ENCODE peak calls at places on chromosomes 7 and 10, in seven cellular contexts. Z, F, R, Y, X, S and L are unnamed samples. For H3K4me1, the result is how much of the 10 kb centered on the place peaks cover.

GRCh38 chr7:19107392-19108147 is 9.9 kb downstream of the TWIST1 start:
- DNase-seq in Y (peak), S (peak), Z (no peak), R (no peak), F (no peak), X (peak), L (no peak)

GRCh38 chr10:129972145-129972965 is 8.3 kb upstream of the EBF3 start:
- DNase-seq in Z (no peak), Y (peak), X (no peak), R (no peak), S (peak), F (peak), L (no peak)

GRCh38 chr7:140542226-140542625 is 62.9 kb upstream of the MKRN1 start:
- DNase-seq in S (no peak), X (no peak), Z (peak), F (no peak), Y (peak), R (peak), L (no peak)

GRCh38 chr10:22252801-22253577 is 35.2 kb upstream of the EBLN1 start:
- DNase-seq in F (peak), R (no peak), S (no peak), Y (peak), X (peak), Z (peak), L (peak)

GRCh38 chr10:29163746-29164145 is 125.1 kb upstream of the LYZL1 start:
- DNase-seq in S (no peak), R (no peak), F (no peak), Z (peak), Y (no peak), X (no peak), L (no peak)

GRCh38 chr10:31836569-31837406 is 91.8 kb downstream of the ARHGAP12 start:
- DNase-seq in F (no peak), Y (peak), X (peak), R (no peak), Z (no peak), S (peak), L (no peak)

GRCh38 chr10:62732841-62733653 is 71.5 kb upstream of the ADO start:
- DNase-seq in S (no peak), Y (no peak), R (no peak), X (no peak), Z (no peak), F (no peak), L (no peak)

GRCh38 chr7:48255046-48255445 is 83.8 kb downstream of the ABCA13 start:
- DNase-seq in F (no peak), R (no peak), Y (no peak), S (no peak), Z (no peak), X (no peak), L (no peak)

GRCh38 chr10:22534849-22535604 is 179.4 kb downstream of the PIP4K2A start:
- DNase-seq in R (no peak), S (no peak), X (no peak), Z (no peak), F (no peak), Y (no peak), L (no peak)

GRCh38 chr10:856405-857157 is 74.9 kb downstream of the LARP4B start:
- DNase-seq in R (no peak), Z (no peak), Y (no peak), F (no peak), S (no peak), X (no peak), L (no peak)

GRCh38 chr7:45874408-45875131 is 1.7 kb upstream of the CCDC201 start:
- DNase-seq in F (no peak), Z (no peak), Y (no peak), X (no peak), R (no peak), S (no peak), L (no peak)

GRCh38 chr10:87659571-87660483 is at the start of gene PAPSS2:
- DNase-seq in X (peak), S (peak), Z (peak), Y (peak), F (peak), R (peak), L (peak)

GRCh38 chr7:6015917-6016652 is 7.0 kb downstream of the AIMP2 start:
- DNase-seq in S (no peak), R (peak), X (no peak), F (peak), Z (peak), Y (no peak), L (peak)

GRCh38 chr7:134639683-134640279 is 6.9 kb upstream of the BPGM start:
- DNase-seq in Z (no peak), S (no peak), Y (no peak), R (no peak), F (no peak), X (no peak), L (no peak)

GRCh38 chr7:157951300-157952049 is 614.7 kb downstream of the DNAJB6 start:
- DNase-seq in Y (no peak), X (peak), F (no peak), S (no peak), Z (no peak), R (no peak), L (no peak)

GRCh38 chr10:68099736-68100135 is 9.6 kb upstream of the MYPN start:
- DNase-seq in X (no peak), Z (no peak), S (no peak), Y (no peak), F (no peak), R (no peak), L (no peak)

GRCh38 chr7:70694909-70695803 is 436.8 kb upstream of the GALNT17 start:
- DNase-seq in Z (peak), Y (peak), R (no peak), F (no peak), X (no peak), S (peak), L (peak)

GRCh38 chr10:128062837-128063563 is 63.2 kb downstream of the MKI67 start:
- DNase-seq in R (peak), Z (peak), F (no peak), Y (no peak), S (no peak), X (no peak), L (peak)

GRCh38 chr7:96126382-96126781 is 195.5 kb downstream of the SLC25A13 start:
- DNase-seq in F (no peak), X (no peak), R (no peak), Z (no peak), Y (no peak), S (no peak), L (no peak)

GRCh38 chr7:129494041-129494440 is 8.3 kb upstream of the SMKR1 start:
- DNase-seq in R (no peak), F (no peak), Z (no peak), Y (no peak), X (no peak), S (no peak), L (no peak)

GRCh38 chr10:11760151-11760550 is 18.0 kb downstream of the ECHDC3 start:
- DNase-seq in X (no peak), R (no peak), Y (no peak), F (no peak), Z (no peak), S (no peak), L (no peak)

GRCh38 chr10:53786236-53786635 is 1013.7 kb upstream of the MBL2 start:
- DNase-seq in Y (peak), S (peak), X (peak), Z (no peak), F (no peak), R (no peak), L (no peak)
- TF ChIP-seq CTCF in Y (peak), S (no peak), X (peak), Z (no peak), F (no peak), R (no peak), L (peak)

DNA sequence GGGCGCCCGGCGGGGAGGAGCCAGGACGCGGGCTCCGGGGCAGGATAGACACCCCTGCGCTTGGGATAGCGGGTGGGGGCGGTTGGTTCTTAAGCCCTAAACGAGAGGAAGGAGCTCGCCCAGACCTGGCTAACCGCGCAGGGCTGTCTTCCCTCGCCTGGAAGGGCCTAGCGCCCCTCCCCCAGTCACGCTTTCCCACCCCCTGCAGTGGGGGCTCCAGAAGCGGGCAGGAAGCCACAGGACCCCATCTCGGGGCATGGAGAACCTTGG is 6.5 kb downstream of the SHH start:
- DNase-seq in Y (no peak), S (no peak), X (no peak), R (no peak), Z (no peak), F (no peak), L (no peak)
- H3K4me1 ChIP-seq in Y (half or more), S (under half), X (under half), R (half or more), Z (under half), F (half or more), L (half or more)

GRCh38 chr10:60497364-60497763 is 107.7 kb upstream of the ANK3 start:
- DNase-seq in R (no peak), S (no peak), F (no peak), Z (no peak), Y (no peak), X (no peak), L (no peak)

GRCh38 chr10:60496181-60496580 is 106.5 kb upstream of the ANK3 start:
- DNase-seq in Z (no peak), X (no peak), F (no peak), R (no peak), S (no peak), Y (no peak), L (no peak)

GRCh38 chr10:60491162-60491561 is 101.5 kb upstream of the ANK3 start:
- DNase-seq in Y (no peak), F (no peak), S (no peak), R (no peak), Z (no peak), X (no peak), L (no peak)

GRCh38 chr10:60494774-60495173 is 105.1 kb upstream of the ANK3 start:
- DNase-seq in Y (no peak), Z (no peak), R (no peak), S (no peak), X (no peak), F (no peak), L (no peak)

GRCh38 chr10:60495357-60495756 is 105.7 kb upstream of the ANK3 start:
- DNase-seq in R (no peak), S (no peak), Z (no peak), X (no peak), F (no peak), Y (no peak), L (no peak)
- TF ChIP-seq CTCF in R (no peak), S (peak), Z (no peak), X (no peak), F (no peak), Y (no peak), L (no peak)

DNA sequence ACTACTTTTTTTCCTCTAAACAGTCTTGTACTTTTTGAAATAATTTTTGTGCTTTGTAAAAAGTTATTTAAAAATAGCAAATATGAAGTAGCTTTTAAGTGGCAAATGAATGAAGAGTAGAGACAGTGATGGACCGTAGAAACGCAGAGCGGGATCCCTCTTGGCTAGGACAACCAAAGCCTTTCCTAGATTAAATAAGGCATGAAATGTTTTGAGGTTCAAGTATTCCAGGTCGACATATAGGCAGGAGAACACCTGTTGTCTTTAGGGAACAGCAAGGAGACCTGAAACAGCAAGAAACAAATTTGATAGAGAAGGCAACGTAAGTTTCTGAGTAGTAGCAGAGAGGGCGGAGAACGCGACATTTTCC is 662 bp upstream of the PPRC1 start:
- DNase-seq in Z (no peak), F (no peak), R (no peak), X (no peak), Y (no peak), S (no peak), L (no peak)
- H3K4me1 ChIP-seq in Z (under half), F (under half), R (under half), X (under half), Y (under half), S (under half), L (under half)

GRCh38 chr10:56805022-56805421 is 444.0 kb upstream of the ZWINT start:
- DNase-seq in R (no peak), Z (no peak), Y (no peak), F (no peak), S (no peak), X (no peak), L (no peak)
- TF ChIP-seq CTCF in R (no peak), Z (no peak), Y (no peak), F (no peak), S (no peak), X (no peak), L (no peak)

DNA sequence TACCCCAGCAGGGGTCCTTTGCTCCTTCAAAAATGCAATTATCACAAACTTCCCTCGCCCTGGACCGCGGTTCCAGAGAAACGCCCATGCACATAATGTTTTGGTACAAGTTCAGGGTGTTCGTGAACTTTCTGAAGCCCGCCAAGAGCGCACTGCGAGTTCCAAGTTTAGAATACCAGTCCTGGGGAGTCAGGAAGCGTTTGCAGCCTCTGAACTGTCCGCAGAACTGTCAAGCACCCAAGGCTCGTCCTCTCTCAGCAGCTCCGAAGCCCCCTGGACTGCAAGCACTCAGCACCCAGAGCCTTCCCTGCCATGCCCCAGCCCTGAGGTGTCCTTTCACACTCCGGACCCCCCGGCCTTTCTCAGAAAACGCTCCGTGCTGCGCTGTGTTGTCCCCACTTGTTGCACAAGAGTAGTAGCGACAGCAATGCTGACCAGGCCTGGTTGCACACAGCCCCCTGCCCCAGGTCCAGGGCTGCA is 30.3 kb downstream of the CALML3 start:
- DNase-seq in S (no peak), Y (no peak), F (peak), R (peak), X (no peak), Z (no peak), L (peak)
- H3K4me1 ChIP-seq in S (under half), Y (under half), F (under half), R (half or more), X (under half), Z (under half), L (under half)

GRCh38 chr7:1225462-1226154 is 7.1 kb upstream of the UNCX start:
- DNase-seq in Z (no peak), S (peak), R (no peak), X (peak), F (no peak), Y (peak), L (no peak)
- TF ChIP-seq CTCF in Z (peak), S (peak), R (peak), X (peak), F (peak), Y (peak), L (peak)

DNA sequence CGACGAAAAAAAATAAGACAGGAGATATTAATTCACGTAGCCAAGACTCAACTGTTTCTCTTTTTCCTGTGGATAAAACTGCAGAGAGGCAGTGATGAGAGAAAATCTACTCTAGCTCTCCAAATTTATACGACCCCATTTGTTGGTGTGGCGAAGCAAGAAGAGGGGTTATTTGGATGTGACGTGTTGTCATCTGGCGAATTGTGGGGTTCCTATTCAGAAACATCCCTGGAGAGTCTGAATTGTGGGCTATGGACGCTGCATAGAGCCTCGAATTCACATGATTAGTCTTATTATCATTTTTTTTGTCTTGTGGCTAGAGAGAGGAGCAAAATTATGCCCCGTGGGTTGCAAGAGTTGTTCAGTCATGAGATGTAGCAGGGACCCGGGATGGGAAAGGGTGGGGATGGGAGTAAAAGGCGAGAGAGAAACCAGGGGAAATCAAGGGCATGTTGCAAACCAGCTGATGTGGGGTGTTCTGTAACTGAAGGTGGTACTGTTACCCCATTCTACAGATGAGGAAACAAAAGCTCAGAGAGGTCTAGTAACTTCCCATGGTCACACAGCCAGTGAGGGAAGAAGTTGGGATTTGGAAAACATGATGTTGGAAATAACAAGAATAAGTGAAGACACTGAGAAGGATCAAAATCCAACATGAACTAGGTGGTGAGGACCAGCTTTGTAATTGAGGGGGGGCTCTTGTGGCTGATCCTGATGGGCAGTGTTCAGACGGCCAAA is 69.2 kb upstream of the SFMBT2 start:
- DNase-seq in S (no peak), Z (no peak), R (no peak), F (no peak), Y (no peak), X (no peak), L (no peak)
- H3K4me1 ChIP-seq in S (under half), Z (under half), R (under half), F (under half), Y (under half), X (under half), L (under half)